ENCODE peak calls at places on chromosomes 2 and 18, in five cellular contexts. One of them, this sample, is unnamed.

GRCh38 chr18:80168982-80169381 is 59.9 kb downstream of the ADNP2 start:
- DNase-seq in uterus: no peak
- DNase-seq in esophagus squamous epithelium: no peak
- DNase-seq in IMR-90: no peak
- DNase-seq in heart left ventricle: peak
- DNase-seq in this sample: no peak

GRCh38 chr2:77193858-77194448 is 328.2 kb downstream of the LRRTM4 start:
- DNase-seq in uterus: no peak
- DNase-seq in esophagus squamous epithelium: no peak
- DNase-seq in IMR-90: no peak
- DNase-seq in heart left ventricle: no peak
- DNase-seq in this sample: no peak

GRCh38 chr18:26863122-26863879 is 2.2 kb downstream of the AQP4 start:
- DNase-seq in uterus: peak
- DNase-seq in esophagus squamous epithelium: no peak
- DNase-seq in IMR-90: no peak
- DNase-seq in heart left ventricle: peak
- DNase-seq in this sample: peak

GRCh38 chr2:46306320-46306719 is 9.1 kb downstream of the EPAS1 start:
- DNase-seq in uterus: no peak
- DNase-seq in esophagus squamous epithelium: no peak
- DNase-seq in IMR-90: peak
- DNase-seq in heart left ventricle: no peak
- DNase-seq in this sample: no peak

GRCh38 chr2:118059919-118060478 is 28.3 kb upstream of the INSIG2 start:
- DNase-seq in uterus: no peak
- DNase-seq in esophagus squamous epithelium: no peak
- DNase-seq in IMR-90: peak
- DNase-seq in heart left ventricle: no peak
- DNase-seq in this sample: no peak

GRCh38 chr2:239811001-239811798 is 213.9 kb downstream of the NDUFA10 start:
- DNase-seq in uterus: peak
- DNase-seq in esophagus squamous epithelium: no peak
- DNase-seq in IMR-90: no peak
- DNase-seq in heart left ventricle: no peak
- DNase-seq in this sample: no peak

GRCh38 chr2:10067330-10067729 is 12.9 kb downstream of the CYS1 start:
- DNase-seq in uterus: no peak
- DNase-seq in esophagus squamous epithelium: no peak
- DNase-seq in IMR-90: no peak
- DNase-seq in heart left ventricle: no peak
- DNase-seq in this sample: no peak

GRCh38 chr18:55781481-55781957 is 193.5 kb upstream of the TCF4 start:
- DNase-seq in uterus: peak
- DNase-seq in esophagus squamous epithelium: no peak
- DNase-seq in IMR-90: peak
- DNase-seq in heart left ventricle: peak
- DNase-seq in this sample: no peak

GRCh38 chr2:197261808-197262226 is 48.8 kb downstream of the ANKRD44 start:
- DNase-seq in uterus: no peak
- DNase-seq in esophagus squamous epithelium: no peak
- DNase-seq in IMR-90: peak
- DNase-seq in heart left ventricle: no peak
- DNase-seq in this sample: no peak
- H3K4me3 ChIP-seq in uterus: no peak
- H3K4me3 ChIP-seq in esophagus squamous epithelium: peak
- H3K4me3 ChIP-seq in IMR-90: no peak
- H3K4me3 ChIP-seq in heart left ventricle: no peak
- H3K4me3 ChIP-seq in this sample: no peak

DNA sequence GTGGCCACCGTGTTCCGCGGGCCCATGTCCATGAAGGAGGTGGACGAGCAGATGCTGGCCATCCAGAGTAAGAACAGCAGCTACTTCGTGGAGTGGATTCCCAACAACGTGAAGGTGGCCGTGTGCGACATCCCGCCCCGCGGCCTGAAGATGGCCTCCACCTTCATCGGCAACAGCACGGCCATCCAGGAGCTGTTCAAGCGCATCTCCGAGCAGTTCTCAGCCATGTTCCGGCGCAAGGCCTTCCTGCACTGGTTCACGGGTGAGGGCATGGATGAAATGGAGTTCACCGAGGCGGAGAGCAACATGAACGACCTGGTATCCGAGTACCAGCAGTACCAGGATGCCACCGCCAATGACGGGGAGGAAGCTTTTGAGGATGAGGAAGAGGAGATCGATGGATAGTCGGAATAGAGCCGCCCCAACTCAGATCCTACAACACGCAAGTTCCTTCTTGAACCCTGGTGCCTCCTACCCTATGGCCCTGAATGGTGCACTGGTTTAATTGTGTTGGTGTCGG is 17.7 kb downstream of the TUBB6 start:
- DNase-seq in uterus: no peak
- DNase-seq in esophagus squamous epithelium: no peak
- DNase-seq in IMR-90: no peak
- DNase-seq in heart left ventricle: no peak
- DNase-seq in this sample: no peak
- TF ChIP-seq POLR2A in uterus: no peak
- TF ChIP-seq POLR2A in esophagus squamous epithelium: no peak
- TF ChIP-seq POLR2A in IMR-90: no peak
- TF ChIP-seq POLR2A in heart left ventricle: no peak
- TF ChIP-seq POLR2A in this sample: no peak

GRCh38 chr2:105235388-105236059 is 6.0 kb upstream of the GPR45 start:
- DNase-seq in uterus: peak
- DNase-seq in esophagus squamous epithelium: peak
- DNase-seq in IMR-90: peak
- DNase-seq in heart left ventricle: peak
- DNase-seq in this sample: peak
- TF ChIP-seq CTCF in uterus: peak
- TF ChIP-seq CTCF in esophagus squamous epithelium: peak
- TF ChIP-seq CTCF in IMR-90: peak
- TF ChIP-seq CTCF in heart left ventricle: peak
- TF ChIP-seq CTCF in this sample: peak

GRCh38 chr2:104854507-104855173 is 725 bp downstream of the POU3F3 start:
- DNase-seq in uterus: no peak
- DNase-seq in esophagus squamous epithelium: no peak
- DNase-seq in IMR-90: no peak
- DNase-seq in heart left ventricle: no peak
- DNase-seq in this sample: peak
- H3K4me3 ChIP-seq in uterus: no peak
- H3K4me3 ChIP-seq in esophagus squamous epithelium: peak
- H3K4me3 ChIP-seq in IMR-90: no peak
- H3K4me3 ChIP-seq in heart left ventricle: no peak
- H3K4me3 ChIP-seq in this sample: no peak

DNA sequence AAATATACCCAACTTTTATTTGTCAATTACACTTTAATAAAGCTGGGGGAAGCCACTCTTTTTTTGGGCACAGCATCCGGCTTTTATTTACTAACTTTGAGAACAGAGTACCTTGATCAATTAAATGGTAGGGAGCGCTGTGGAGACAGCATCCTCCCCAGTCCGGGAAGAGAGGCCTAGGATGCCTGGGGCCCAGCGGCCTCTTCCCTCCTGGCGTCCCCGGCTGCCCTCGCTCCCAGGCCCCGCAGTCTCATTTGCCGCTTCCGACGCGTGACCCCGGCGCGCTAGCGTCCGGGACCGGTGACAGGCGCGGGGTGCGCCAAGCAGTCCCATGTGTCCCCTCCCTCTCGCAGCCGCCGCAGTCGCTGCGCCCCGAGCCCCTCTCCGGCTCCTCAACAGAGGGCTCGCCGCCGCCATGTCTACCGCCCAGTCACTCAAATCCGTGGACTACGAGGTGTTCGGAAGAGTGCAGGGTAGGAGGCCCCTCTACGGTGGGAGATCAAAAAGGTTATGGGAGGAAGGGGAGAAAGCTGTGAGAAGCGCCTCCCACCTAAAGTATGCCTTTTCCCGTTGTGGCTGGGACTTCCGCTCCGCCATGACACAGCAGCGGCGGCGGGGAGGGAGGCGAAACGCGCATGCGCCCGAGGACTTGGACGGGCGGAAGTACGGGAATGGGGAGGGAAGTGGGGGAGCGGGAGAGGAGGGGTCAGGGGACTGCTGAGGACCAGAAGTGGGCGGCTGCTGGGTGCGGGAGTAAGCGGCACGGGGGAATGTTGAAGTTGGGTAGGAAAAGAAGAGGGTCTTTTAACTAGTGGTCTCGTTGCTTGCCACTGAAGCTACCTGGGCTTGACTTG is at the start of gene ACYP2:
- DNase-seq in uterus: peak
- DNase-seq in esophagus squamous epithelium: peak
- DNase-seq in IMR-90: peak
- DNase-seq in heart left ventricle: peak
- DNase-seq in this sample: peak
- TF ChIP-seq POLR2A in uterus: peak
- TF ChIP-seq POLR2A in esophagus squamous epithelium: no peak
- TF ChIP-seq POLR2A in IMR-90: peak
- TF ChIP-seq POLR2A in heart left ventricle: peak
- TF ChIP-seq POLR2A in this sample: peak

GRCh38 chr2:141331127-141331526 is 799.7 kb downstream of the LRP1B start:
- DNase-seq in uterus: no peak
- DNase-seq in esophagus squamous epithelium: no peak
- DNase-seq in IMR-90: peak
- DNase-seq in heart left ventricle: no peak
- DNase-seq in this sample: no peak

GRCh38 chr2:141329949-141330348 is 800.9 kb downstream of the LRP1B start:
- DNase-seq in uterus: no peak
- DNase-seq in esophagus squamous epithelium: no peak
- DNase-seq in IMR-90: peak
- DNase-seq in heart left ventricle: no peak
- DNase-seq in this sample: no peak
- TF ChIP-seq CTCF in uterus: no peak
- TF ChIP-seq CTCF in esophagus squamous epithelium: no peak
- TF ChIP-seq CTCF in IMR-90: no peak
- TF ChIP-seq CTCF in heart left ventricle: no peak
- TF ChIP-seq CTCF in this sample: no peak

GRCh38 chr2:201116115-201116958 is at the start of gene CFLAR:
- DNase-seq in uterus: peak
- DNase-seq in esophagus squamous epithelium: no peak
- DNase-seq in IMR-90: peak
- DNase-seq in heart left ventricle: peak
- DNase-seq in this sample: peak

GRCh38 chr2:201111096-201111495 is 4.9 kb upstream of the CFLAR start:
- DNase-seq in uterus: no peak
- DNase-seq in esophagus squamous epithelium: no peak
- DNase-seq in IMR-90: peak
- DNase-seq in heart left ventricle: no peak
- DNase-seq in this sample: no peak

GRCh38 chr2:201116959-201117734 is 1.2 kb downstream of the CFLAR start:
- DNase-seq in uterus: peak
- DNase-seq in esophagus squamous epithelium: no peak
- DNase-seq in IMR-90: peak
- DNase-seq in heart left ventricle: peak
- DNase-seq in this sample: peak

GRCh38 chr2:201114846-201115245 is 1.1 kb upstream of the CFLAR start:
- DNase-seq in uterus: no peak
- DNase-seq in esophagus squamous epithelium: no peak
- DNase-seq in IMR-90: no peak
- DNase-seq in heart left ventricle: no peak
- DNase-seq in this sample: no peak

GRCh38 chr2:201114350-201114749 is 1.6 kb upstream of the CFLAR start:
- DNase-seq in uterus: no peak
- DNase-seq in esophagus squamous epithelium: no peak
- DNase-seq in IMR-90: no peak
- DNase-seq in heart left ventricle: no peak
- DNase-seq in this sample: no peak
- H3K4me3 ChIP-seq in uterus: no peak
- H3K4me3 ChIP-seq in esophagus squamous epithelium: no peak
- H3K4me3 ChIP-seq in IMR-90: no peak
- H3K4me3 ChIP-seq in heart left ventricle: peak
- H3K4me3 ChIP-seq in this sample: no peak

This sample was measured in upper lobe of left lung.